ENCODE peak calls at places on chromosomes 16 and 17, in nine cellular contexts. D is SK-N-SH, A is tibial artery, Z is PC-9, X is psoas muscle, H is ascending aorta, V is A549, W is mucosa of descending colon, T is heart right ventricle. K is an unnamed sample.

GRCh38 chr17:50763716-50764450 is 3.4 kb downstream of the ANKRD40CL start:
- DNase-seq in D (no peak), A (no peak), Z (no peak), X (no peak), H (no peak), V (no peak), W (peak), T (no peak), K (no peak)

GRCh38 chr17:47135235-47135634 is 53.9 kb downstream of the CDC27 start:
- DNase-seq in D (no peak), A (no peak), Z (no peak), X (no peak), H (no peak), V (no peak), W (no peak), T (no peak), K (no peak)

GRCh38 chr17:2962236-2962635 is 101.2 kb downstream of the OR1D5 start:
- DNase-seq in D (no peak), A (no peak), Z (no peak), X (no peak), H (no peak), V (no peak), W (no peak), T (no peak), K (no peak)

GRCh38 chr16:68434654-68435210 is 13.6 kb downstream of the SMPD3 start:
- DNase-seq in D (no peak), A (no peak), Z (peak), X (no peak), H (no peak), V (no peak), W (peak), T (no peak), K (no peak)

GRCh38 chr16:57999971-58000705 is at the start of gene ZNF319:
- DNase-seq in D (no peak), A (no peak), Z (no peak), X (no peak), H (no peak), V (no peak), W (peak), T (peak), K (no peak)

GRCh38 chr16:89920723-89921122 is 2.1 kb downstream of the MC1R start:
- DNase-seq in D (no peak), A (no peak), Z (no peak), X (no peak), H (no peak), V (no peak), W (no peak), T (no peak), K (no peak)

GRCh38 chr16:81932668-81933067 is 78.6 kb downstream of the SDR42E1 start:
- DNase-seq in D (no peak), A (no peak), Z (no peak), X (no peak), H (no peak), V (no peak), W (no peak), T (no peak), K (no peak)

GRCh38 chr16:15770512-15770911 is 86.3 kb downstream of the MYH11 start:
- DNase-seq in D (no peak), A (no peak), Z (no peak), X (no peak), H (no peak), V (no peak), W (no peak), T (no peak), K (peak)

GRCh38 chr17:44071772-44072171 is 1.2 kb downstream of the G6PC3 start:
- DNase-seq in D (no peak), A (no peak), Z (peak), X (no peak), H (no peak), V (no peak), W (no peak), T (no peak), K (no peak)

GRCh38 chr17:3804503-3804931 is 3.5 kb upstream of the ITGAE start:
- DNase-seq in D (no peak), A (no peak), Z (no peak), X (no peak), H (no peak), V (no peak), W (no peak), T (no peak), K (no peak)

GRCh38 chr17:16987830-16988601 is 16.1 kb upstream of the TNFRSF13B start:
- DNase-seq in D (no peak), A (peak), Z (peak), X (peak), H (peak), V (peak), W (peak), T (peak), K (peak)

GRCh38 chr17:55770220-55770870 is 19.5 kb downstream of the PCTP start:
- DNase-seq in D (peak), A (no peak), Z (no peak), X (no peak), H (no peak), V (peak), W (no peak), T (no peak), K (peak)

GRCh38 chr16:86823895-86824671 is 245.7 kb downstream of the FOXL1 start:
- DNase-seq in D (no peak), A (no peak), Z (no peak), X (no peak), H (no peak), V (no peak), W (no peak), T (no peak), K (peak)

GRCh38 chr16:57791156-57791902 is 11.0 kb downstream of the KIFC3 start:
- DNase-seq in D (no peak), A (no peak), Z (no peak), X (peak), H (no peak), V (no peak), W (no peak), T (peak), K (no peak)

GRCh38 chr17:4573682-4574081 is 10.6 kb upstream of the SMTNL2 start:
- DNase-seq in D (no peak), A (no peak), Z (no peak), X (peak), H (no peak), V (peak), W (no peak), T (peak), K (no peak)

GRCh38 chr16:85542548-85542927 is 70.6 kb upstream of the GSE1 start:
- DNase-seq in D (no peak), A (no peak), Z (no peak), X (no peak), H (no peak), V (no peak), W (no peak), T (no peak), K (no peak)

GRCh38 chr16:25027781-25028180 is 12.6 kb upstream of the ARHGAP17 start:
- DNase-seq in D (no peak), A (no peak), Z (no peak), X (no peak), H (no peak), V (no peak), W (no peak), T (no peak), K (no peak)

GRCh38 chr17:50689251-50689650 is 18.5 kb downstream of the ANKRD40 start:
- DNase-seq in D (no peak), A (no peak), Z (peak), X (no peak), H (no peak), V (peak), W (no peak), T (no peak), K (no peak)

GRCh38 chr16:28210979-28211505 is 723 bp downstream of the XPO6 start:
- DNase-seq in D (peak), A (peak), Z (peak), X (peak), H (no peak), V (peak), W (peak), T (peak), K (peak)

GRCh38 chr17:64622931-64623654 is 39.0 kb downstream of the SMURF2 start:
- DNase-seq in D (no peak), A (no peak), Z (peak), X (no peak), H (no peak), V (peak), W (no peak), T (no peak), K (peak)

GRCh38 chr16:25051446-25052160 is 36.4 kb upstream of the ARHGAP17 start:
- DNase-seq in D (no peak), A (no peak), Z (peak), X (no peak), H (no peak), V (peak), W (no peak), T (no peak), K (no peak)

GRCh38 chr17:2233441-2233947 is 70.1 kb downstream of the SMG6 start:
- DNase-seq in D (no peak), A (no peak), Z (no peak), X (peak), H (no peak), V (no peak), W (no peak), T (peak), K (no peak)

GRCh38 chr17:17157041-17157440 is 49.1 kb downstream of the PLD6 start:
- DNase-seq in D (no peak), A (no peak), Z (no peak), X (no peak), H (no peak), V (no peak), W (no peak), T (no peak), K (no peak)

GRCh38 chr17:35748323-35748960 is 4.6 kb downstream of the GAS2L2 start:
- DNase-seq in D (peak), A (no peak), Z (peak), X (no peak), H (no peak), V (no peak), W (no peak), T (no peak), K (no peak)

GRCh38 chr17:47989159-47989558 is 18.2 kb downstream of the CDK5RAP3 start:
- DNase-seq in D (no peak), A (no peak), Z (no peak), X (no peak), H (no peak), V (no peak), W (no peak), T (no peak), K (no peak)

GRCh38 chr16:4518281-4518680 is 20.3 kb downstream of the CDIP1 start:
- DNase-seq in D (no peak), A (no peak), Z (no peak), X (no peak), H (no peak), V (no peak), W (no peak), T (no peak), K (no peak)

GRCh38 chr17:65131946-65132345 is 5.2 kb upstream of the RGS9 start:
- DNase-seq in D (no peak), A (no peak), Z (no peak), X (no peak), H (no peak), V (peak), W (no peak), T (no peak), K (peak)

GRCh38 chr17:34313164-34313563 is 6.1 kb upstream of the CCL8 start:
- DNase-seq in D (no peak), A (no peak), Z (no peak), X (no peak), H (no peak), V (no peak), W (no peak), T (no peak), K (peak)

GRCh38 chr17:82936768-82937171 is 96.9 kb upstream of the ZNF750 start:
- DNase-seq in D (no peak), A (no peak), Z (no peak), X (peak), H (no peak), V (no peak), W (no peak), T (peak), K (no peak)

GRCh38 chr16:82732461-82732860 is 105.7 kb downstream of the CDH13 start:
- DNase-seq in D (no peak), A (no peak), Z (no peak), X (no peak), H (no peak), V (no peak), W (no peak), T (no peak), K (peak)

GRCh38 chr17:32396343-32396742 is 46.4 kb downstream of the ZNF207 start:
- DNase-seq in D (no peak), A (no peak), Z (no peak), X (no peak), H (no peak), V (no peak), W (peak), T (no peak), K (no peak)
- TF ChIP-seq CTCF in D (no peak), A (no peak), Z (no peak), X (no peak), H (no peak), V (no peak), W (no peak), T (no peak), K (no peak)

GRCh38 chr17:8153957-8154607 is 1.9 kb upstream of the PER1 start:
- DNase-seq in D (peak), A (peak), Z (peak), X (peak), H (peak), V (peak), W (peak), T (peak), K (peak)
- H3K4me3 ChIP-seq in D (peak), A (peak), Z (peak), X (peak), H (peak), V (peak), W (no peak), T (no peak), K (peak)

GRCh38 chr16:12063435-12063834 is 86.9 kb downstream of the SNX29 start:
- DNase-seq in D (no peak), A (no peak), Z (no peak), X (no peak), H (no peak), V (no peak), W (no peak), T (no peak), K (no peak)

GRCh38 chr16:12067714-12068401 is 91.3 kb downstream of the SNX29 start:
- DNase-seq in D (peak), A (no peak), Z (peak), X (no peak), H (no peak), V (peak), W (peak), T (no peak), K (peak)

GRCh38 chr16:12065866-12066545 is 89.5 kb downstream of the SNX29 start:
- DNase-seq in D (no peak), A (no peak), Z (no peak), X (no peak), H (no peak), V (no peak), W (no peak), T (no peak), K (no peak)

GRCh38 chr16:12064291-12064690 is 87.8 kb downstream of the SNX29 start:
- DNase-seq in D (no peak), A (no peak), Z (no peak), X (no peak), H (no peak), V (no peak), W (no peak), T (no peak), K (no peak)

DNA sequence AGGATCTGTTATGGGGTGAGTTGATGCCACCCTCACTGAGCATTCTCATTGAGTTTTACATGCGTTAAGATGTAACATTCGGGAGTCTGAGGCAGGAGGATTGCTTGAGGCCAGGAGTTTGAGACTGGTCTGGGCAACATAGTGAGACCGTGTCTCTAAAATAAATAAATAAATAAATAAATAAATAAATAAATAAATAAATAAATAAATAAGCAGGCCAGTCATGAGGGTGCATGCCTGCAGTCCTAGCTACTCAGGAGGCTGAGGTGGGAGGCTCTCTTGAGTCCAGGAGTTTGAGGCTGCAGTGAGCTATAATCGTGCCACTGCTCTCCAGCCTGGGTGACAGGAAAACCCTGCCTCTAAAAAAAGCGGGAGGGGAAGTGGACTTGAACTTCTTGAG is 90.3 kb downstream of the SNX29 start:
- DNase-seq in D (no peak), A (no peak), Z (no peak), X (no peak), H (no peak), V (no peak), W (no peak), T (no peak), K (no peak)
- TF ChIP-seq CTCF in D (no peak), A (no peak), Z (no peak), X (no peak), H (no peak), V (no peak), W (no peak), T (no peak), K (no peak)

GRCh38 chr17:77188084-77189066 is 47.6 kb downstream of the SEC14L1 start:
- DNase-seq in D (no peak), A (no peak), Z (no peak), X (no peak), H (no peak), V (no peak), W (no peak), T (no peak), K (no peak)

GRCh38 chr17:77186141-77186604 is 45.4 kb downstream of the SEC14L1 start:
- DNase-seq in D (no peak), A (no peak), Z (no peak), X (no peak), H (no peak), V (no peak), W (no peak), T (peak), K (no peak)

GRCh38 chr17:77191266-77191665 is 50.5 kb downstream of the SEC14L1 start:
- DNase-seq in D (no peak), A (no peak), Z (no peak), X (no peak), H (no peak), V (no peak), W (no peak), T (no peak), K (no peak)

GRCh38 chr17:77190561-77190960 is 49.8 kb downstream of the SEC14L1 start:
- DNase-seq in D (no peak), A (no peak), Z (no peak), X (no peak), H (no peak), V (no peak), W (no peak), T (no peak), K (no peak)

GRCh38 chr17:77189148-77189547 is 48.4 kb downstream of the SEC14L1 start:
- DNase-seq in D (no peak), A (no peak), Z (no peak), X (no peak), H (no peak), V (no peak), W (no peak), T (no peak), K (no peak)
- H3K4me3 ChIP-seq in D (no peak), A (no peak), Z (no peak), X (no peak), H (no peak), V (no peak), W (no peak), T (no peak), K (no peak)

GRCh38 chr17:74085434-74085833 is 118.0 kb upstream of the RPL38 start:
- DNase-seq in D (no peak), A (no peak), Z (no peak), X (no peak), H (no peak), V (peak), W (no peak), T (no peak), K (no peak)
- TF ChIP-seq CTCF in D (peak), A (no peak), Z (peak), X (no peak), H (no peak), V (no peak), W (no peak), T (no peak), K (no peak)

GRCh38 chr17:40179923-40180659 is 2.8 kb downstream of the RAPGEFL1 start:
- DNase-seq in D (no peak), A (no peak), Z (no peak), X (no peak), H (no peak), V (no peak), W (peak), T (no peak), K (no peak)
- H3K4me3 ChIP-seq in D (no peak), A (no peak), Z (peak), X (no peak), H (no peak), V (no peak), W (no peak), T (no peak), K (no peak)

DNA sequence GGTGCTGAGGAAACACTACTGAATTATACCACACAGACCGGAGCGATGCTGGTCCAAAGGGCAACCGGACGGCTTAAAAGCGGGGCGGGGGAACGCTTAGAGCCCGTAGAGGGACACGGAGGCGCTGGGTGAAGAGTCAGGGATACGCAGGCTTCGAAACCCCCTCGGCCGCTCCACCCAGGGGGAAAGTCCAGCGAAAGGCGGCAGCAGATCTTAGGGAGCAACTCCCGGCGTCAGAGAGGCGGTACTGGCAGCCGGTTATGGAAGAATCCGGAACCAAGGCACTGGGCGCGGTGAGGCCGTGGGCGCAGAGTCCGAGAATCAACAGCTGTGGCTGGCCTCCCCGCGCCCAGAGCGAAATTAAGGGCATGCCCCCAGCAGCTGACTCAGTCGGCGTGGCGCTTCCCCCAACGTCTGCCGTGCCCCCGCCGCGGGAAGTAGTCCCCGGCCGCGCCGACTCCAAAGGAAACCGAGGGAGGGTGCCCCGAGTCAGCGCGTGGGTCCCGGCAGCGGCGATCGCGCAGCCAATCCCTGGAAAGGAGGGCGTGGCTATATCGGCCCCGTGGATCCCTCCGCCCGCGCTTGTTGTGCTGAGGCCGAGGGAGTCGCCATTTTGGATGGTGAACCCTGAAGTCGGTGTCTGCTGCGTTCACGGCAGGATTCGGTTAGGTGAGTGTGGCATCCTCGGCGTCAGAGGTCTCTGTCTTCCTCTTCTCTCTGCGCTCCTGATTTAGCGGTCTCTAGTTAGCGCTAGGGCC is at the start of gene IST1:
- DNase-seq in D (peak), A (peak), Z (peak), X (peak), H (peak), V (peak), W (peak), T (peak), K (peak)
- TF ChIP-seq CTCF in D (no peak), A (no peak), Z (no peak), X (no peak), H (no peak), V (no peak), W (no peak), T (no peak), K (no peak)

GRCh38 chr17:45929344-45929743 is 35.0 kb downstream of the MAPT start:
- DNase-seq in D (no peak), A (no peak), Z (no peak), X (no peak), H (no peak), V (no peak), W (no peak), T (no peak), K (no peak)

GRCh38 chr17:45935197-45935709 is 40.9 kb downstream of the MAPT start:
- DNase-seq in D (no peak), A (no peak), Z (no peak), X (no peak), H (no peak), V (no peak), W (no peak), T (no peak), K (no peak)

GRCh38 chr17:45930420-45930951 is 36.1 kb downstream of the MAPT start:
- DNase-seq in D (no peak), A (no peak), Z (no peak), X (no peak), H (no peak), V (no peak), W (no peak), T (no peak), K (no peak)

GRCh38 chr17:45934044-45934979 is 40.0 kb downstream of the MAPT start:
- DNase-seq in D (no peak), A (no peak), Z (no peak), X (no peak), H (no peak), V (no peak), W (no peak), T (no peak), K (no peak)

DNA sequence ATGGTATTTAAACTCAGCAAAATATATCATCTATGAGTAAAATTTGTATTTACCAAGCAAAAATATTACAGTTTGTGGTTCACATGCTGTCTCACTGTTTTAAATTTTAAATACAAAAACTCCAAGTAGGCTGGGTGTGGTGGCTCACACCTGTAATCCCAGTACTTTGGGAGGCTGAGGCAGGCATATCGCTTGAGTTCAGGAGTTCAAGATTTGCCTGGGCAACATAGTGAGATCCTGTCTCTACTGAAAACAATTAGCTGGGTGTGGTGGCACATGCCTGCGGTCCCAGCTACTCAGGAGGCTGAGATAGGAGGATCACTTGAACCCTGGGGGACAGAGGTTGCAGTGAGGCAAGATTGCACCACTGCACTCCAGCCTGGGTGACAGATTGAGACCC is 37.3 kb downstream of the MAPT start:
- DNase-seq in D (no peak), A (no peak), Z (no peak), X (no peak), H (no peak), V (no peak), W (no peak), T (no peak), K (no peak)
- H3K4me3 ChIP-seq in D (no peak), A (no peak), Z (no peak), X (no peak), H (no peak), V (no peak), W (no peak), T (no peak), K (no peak)

K was measured in AG09309.